ENCODE peak calls at places on chromosomes 13 and 19, in four cellular contexts. X, I, F and Q are unnamed samples.

GRCh38 chr13:98171806-98172569 is 5.1 kb downstream of the RNF113B start:
- DNase-seq in X (no peak), I (no peak), F (peak), Q (no peak)

GRCh38 chr19:7099597-7099921 is 30.1 kb downstream of the ZNF557 start:
- DNase-seq in X (no peak), I (no peak), F (no peak), Q (no peak)

GRCh38 chr13:49444517-49445395 is 682 bp downstream of the SETDB2 start:
- DNase-seq in X (no peak), I (peak), F (peak), Q (peak)

GRCh38 chr13:40580566-40581276 is 85.7 kb downstream of the FOXO1 start:
- DNase-seq in X (no peak), I (no peak), F (no peak), Q (no peak)

GRCh38 chr13:97242755-97243497 is 20.8 kb downstream of the MBNL2 start:
- DNase-seq in X (no peak), I (no peak), F (no peak), Q (no peak)

GRCh38 chr19:41937976-41938375 is 9.7 kb upstream of the ERFL start:
- DNase-seq in X (no peak), I (no peak), F (no peak), Q (no peak)

GRCh38 chr13:44575741-44576395 is at the start of gene TSC22D1:
- DNase-seq in X (no peak), I (peak), F (peak), Q (peak)

GRCh38 chr13:45178349-45179142 is 22.3 kb downstream of the KCTD4 start:
- DNase-seq in X (peak), I (no peak), F (no peak), Q (no peak)

GRCh38 chr19:4375620-4376228 is 24.6 kb downstream of the SH3GL1 start:
- DNase-seq in X (no peak), I (no peak), F (peak), Q (no peak)

GRCh38 chr19:11551603-11552235 is 7.3 kb downstream of the ELOF1 start:
- DNase-seq in X (no peak), I (no peak), F (peak), Q (no peak)

GRCh38 chr13:50712882-50713281 is 130.6 kb downstream of the DLEU7 start:
- DNase-seq in X (no peak), I (no peak), F (no peak), Q (no peak)

GRCh38 chr19:9139609-9140158 is 513 bp upstream of the ZNF317 start:
- DNase-seq in X (no peak), I (no peak), F (no peak), Q (no peak)

GRCh38 chr19:19492026-19492610 is 23.2 kb downstream of the TSSK6 start:
- DNase-seq in X (no peak), I (no peak), F (no peak), Q (no peak)

GRCh38 chr19:28966737-28967401 is 246.1 kb downstream of the UQCRFS1 start:
- DNase-seq in X (no peak), I (no peak), F (peak), Q (no peak)

GRCh38 chr19:36604656-36605100 is 435 bp upstream of the ZNF382 start:
- DNase-seq in X (no peak), I (peak), F (peak), Q (peak)

GRCh38 chr13:26308836-26309235 is 54.9 kb downstream of the CDK8 start:
- DNase-seq in X (no peak), I (no peak), F (no peak), Q (no peak)

GRCh38 chr19:11422163-11423068 is 3.3 kb upstream of the RGL3 start:
- DNase-seq in X (no peak), I (peak), F (peak), Q (peak)

GRCh38 chr19:29216021-29216420 is 3.1 kb upstream of the UQCRFS1 start:
- DNase-seq in X (no peak), I (no peak), F (no peak), Q (no peak)

GRCh38 chr19:34662919-34663318 is 14.0 kb downstream of the SCGB2B2 start:
- DNase-seq in X (no peak), I (peak), F (peak), Q (peak)

GRCh38 chr19:42850981-42851717 is 28.4 kb downstream of the PSG1 start:
- DNase-seq in X (peak), I (no peak), F (no peak), Q (no peak)

GRCh38 chr13:28059214-28059613 is 41.2 kb downstream of the FLT3 start:
- DNase-seq in X (no peak), I (peak), F (peak), Q (no peak)

GRCh38 chr13:52808842-52809219 is 39.6 kb downstream of the PCDH8 start:
- DNase-seq in X (no peak), I (no peak), F (no peak), Q (no peak)

GRCh38 chr19:1811472-1811894 is 593 bp downstream of the ATP8B3 start:
- DNase-seq in X (no peak), I (peak), F (no peak), Q (peak)

GRCh38 chr13:108155185-108156106 is 59.9 kb downstream of the LIG4 start:
- DNase-seq in X (no peak), I (peak), F (peak), Q (peak)

GRCh38 chr13:93559718-93560117 is 333.1 kb downstream of the GPC6 start:
- DNase-seq in X (no peak), I (no peak), F (no peak), Q (no peak)

GRCh38 chr19:17249887-17250548 is 4.3 kb upstream of the NR2F6 start:
- DNase-seq in X (no peak), I (no peak), F (no peak), Q (no peak)